ENCODE peak calls at places on chromosomes 16 and 17, in nine cellular contexts. O, Y, X, N, L, T, K, F and G are unnamed samples.

GRCh38 chr17:76697702-76698465 is 12.9 kb downstream of the MXRA7 start:
- DNase-seq in O (no peak), Y (peak), X (no peak), N (no peak), L (no peak), T (no peak), K (no peak), F (no peak), G (no peak)

GRCh38 chr17:32931686-32932085 is 3.7 kb downstream of the TMEM98 start:
- DNase-seq in O (no peak), Y (no peak), X (no peak), N (no peak), L (no peak), T (no peak), K (no peak), F (no peak), G (no peak)

GRCh38 chr17:58059141-58059540 is 24.1 kb upstream of the DYNLL2 start:
- DNase-seq in O (no peak), Y (no peak), X (peak), N (no peak), L (no peak), T (no peak), K (no peak), F (no peak), G (no peak)

GRCh38 chr16:87835882-87836331 is 33.4 kb downstream of the SLC7A5 start:
- DNase-seq in O (no peak), Y (no peak), X (no peak), N (peak), L (no peak), T (no peak), K (no peak), F (no peak), G (no peak)

GRCh38 chr17:29582254-29582765 is 7.1 kb downstream of the GIT1 start:
- DNase-seq in O (no peak), Y (no peak), X (no peak), N (no peak), L (no peak), T (no peak), K (no peak), F (no peak), G (peak)

GRCh38 chr17:39724731-39725130 is 5.6 kb downstream of the MIEN1 start:
- DNase-seq in O (no peak), Y (no peak), X (no peak), N (no peak), L (no peak), T (no peak), K (no peak), F (no peak), G (no peak)

GRCh38 chr17:79627184-79627765 is 16.4 kb upstream of the RBFOX3 start:
- DNase-seq in O (no peak), Y (no peak), X (peak), N (no peak), L (no peak), T (no peak), K (no peak), F (no peak), G (peak)

GRCh38 chr17:21512307-21513011 is 136.3 kb downstream of the KCNJ12 start:
- DNase-seq in O (no peak), Y (no peak), X (no peak), N (no peak), L (no peak), T (no peak), K (no peak), F (no peak), G (no peak)

GRCh38 chr17:66301864-66302741 is at the start of gene PRKCA:
- DNase-seq in O (peak), Y (peak), X (peak), N (peak), L (peak), T (no peak), K (peak), F (peak), G (peak)

GRCh38 chr17:9890124-9890523 is 14.9 kb downstream of the RCVRN start:
- DNase-seq in O (no peak), Y (peak), X (peak), N (no peak), L (no peak), T (peak), K (no peak), F (no peak), G (no peak)

GRCh38 chr17:63974594-63975192 is 2.0 kb upstream of the SCN4A start:
- DNase-seq in O (no peak), Y (no peak), X (no peak), N (no peak), L (no peak), T (no peak), K (no peak), F (no peak), G (no peak)

GRCh38 chr16:75116081-75116910 is at the start of gene LDHD:
- DNase-seq in O (peak), Y (peak), X (peak), N (peak), L (no peak), T (no peak), K (no peak), F (no peak), G (peak)